ENCODE peak calls at places on chromosomes 5 and 9, in five cellular contexts. J is brain pericyte; X is activated T-cell treated with anti-CD3 and anti-CD28 coated beads, Interleukin-2, amount 50 U/mL, for 72 hours; C is Daoy; Y is choroid plexus epithelial cell. F is an unnamed sample.

GRCh38 chr9:124831642-124832364 is 21.5 kb upstream of the WDR38 start:
- DNase-seq in J (no peak), X (no peak), C (no peak), Y (no peak), F (no peak)

GRCh38 chr9:126869368-126869767 is 8.9 kb downstream of the ZBTB34 start:
- DNase-seq in J (no peak), X (no peak), C (peak; percentile 43), Y (no peak), F (no peak)

GRCh38 chr9:110890416-110890815 is 147.9 kb downstream of the LPAR1 start:
- DNase-seq in J (no peak), X (no peak), C (peak; percentile 7), Y (no peak), F (peak; percentile 47)

GRCh38 chr9:98007251-98007928 is 24.2 kb downstream of the ANP32B start:
- DNase-seq in J (no peak), X (no peak), C (no peak), Y (peak; percentile 22), F (peak; percentile 10)

GRCh38 chr5:160166069-160166972 is 47.1 kb upstream of the PWWP2A start:
- DNase-seq in J (no peak), X (no peak), C (no peak), Y (no peak), F (no peak)

GRCh38 chr5:133944263-133945230 is 23.9 kb downstream of the C5orf15 start:
- DNase-seq in J (no peak), X (peak; percentile 61), C (peak; percentile 75), Y (peak; percentile 74), F (peak; percentile 47)

GRCh38 chr9:128124873-128125574 is 2.5 kb downstream of the PTGES2 start:
- DNase-seq in J (no peak), X (peak; percentile 52), C (peak; percentile 80), Y (peak; percentile 78), F (no peak)

GRCh38 chr9:93134018-93134739 is at the start of gene NINJ1:
- DNase-seq in J (no peak), X (peak; percentile 93), C (peak; percentile 85), Y (peak; percentile 86), F (peak; percentile 63)

GRCh38 chr9:28820741-28821140 is 1247.5 kb upstream of the C9orf72 start:
- DNase-seq in J (no peak), X (no peak), C (no peak), Y (no peak), F (no peak)

F was measured in RPMI7951.